ENCODE peak calls at places on chromosome 16, in six cellular contexts. D is H9, X is mesenchymal stem cell, L is IMR-90, O is H1, V is neuronal stem cell. H is an unnamed sample.

GRCh38 chr16:1337486-1337885 is 4.0 kb downstream of the BAIAP3 start:
- DNase-seq in D (no peak), X (no peak), L (no peak), O (no peak), V (no peak), H (no peak)

GRCh38 chr16:9260665-9261064 is 169.2 kb downstream of the HAPSTR1 start:
- DNase-seq in D (no peak), X (no peak), L (no peak), O (no peak), V (no peak), H (peak; percentile 5)

GRCh38 chr16:53743149-53743566 is 39.2 kb downstream of the FTO start:
- DNase-seq in D (peak; percentile 45), X (peak; percentile 30), L (peak; percentile 18), O (no peak), V (no peak), H (peak; percentile 13)

GRCh38 chr16:55189179-55189578 is 134.8 kb upstream of the IRX6 start:
- DNase-seq in D (no peak), X (no peak), L (no peak), O (no peak), V (no peak), H (no peak)

GRCh38 chr16:24291932-24292331 is 35.8 kb downstream of the CACNG3 start:
- DNase-seq in D (no peak), X (no peak), L (no peak), O (no peak), V (no peak), H (no peak)

GRCh38 chr16:27232061-27232841 is 28.9 kb downstream of the KDM8 start:
- DNase-seq in D (no peak), X (no peak), L (no peak), O (no peak), V (no peak), H (no peak)

GRCh38 chr16:10744370-10745030 is 858 bp downstream of the NUBP1 start:
- DNase-seq in D (no peak), X (peak; percentile 79), L (peak; percentile 49), O (no peak), V (no peak), H (no peak)

GRCh38 chr16:86337138-86337537 is 173.2 kb upstream of the FOXF1 start:
- DNase-seq in D (peak; percentile 49), X (no peak), L (no peak), O (no peak), V (no peak), H (no peak)

GRCh38 chr16:84665843-84666242 is 17.5 kb downstream of the KLHL36 start:
- DNase-seq in D (no peak), X (no peak), L (no peak), O (no peak), V (no peak), H (no peak)

GRCh38 chr16:57649846-57650245 is 18.3 kb upstream of the ADGRG3 start:
- DNase-seq in D (no peak), X (no peak), L (no peak), O (no peak), V (no peak), H (no peak)
- H3K14ac ChIP-seq in D (no peak overlapping the region), X (no peak overlapping the region), L (no peak overlapping the region), O (no peak overlapping the region), V (no peak overlapping the region), H (no peak overlapping the region)

DNA sequence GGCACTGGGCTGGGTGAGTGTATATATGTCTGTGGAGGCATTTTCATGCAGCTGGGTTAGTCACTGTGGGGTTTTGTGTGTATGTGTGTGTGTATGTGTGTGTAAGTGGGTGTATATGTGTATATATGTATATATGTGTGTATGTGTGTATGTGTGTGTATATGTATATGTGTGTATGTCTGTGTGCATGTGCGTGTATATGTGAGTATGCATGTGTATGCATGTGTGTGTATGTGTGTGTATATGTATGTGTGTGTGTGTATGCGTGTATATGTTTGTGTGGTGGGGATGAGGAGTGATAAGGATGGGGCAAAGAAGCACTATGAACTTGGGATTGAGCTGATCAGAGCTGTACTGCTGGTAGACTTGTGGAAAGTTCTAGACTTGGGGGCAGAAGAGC is 29.0 kb upstream of the PLLP start:
- DNase-seq in D (no peak), X (no peak), L (no peak), O (peak; percentile 7), V (no peak), H (no peak)
- H2AK5ac ChIP-seq in D (no peak overlapping the region), X (no peak overlapping the region), L (no peak overlapping the region), O (no peak overlapping the region), V (no peak overlapping the region), H (no peak overlapping the region)

DNA sequence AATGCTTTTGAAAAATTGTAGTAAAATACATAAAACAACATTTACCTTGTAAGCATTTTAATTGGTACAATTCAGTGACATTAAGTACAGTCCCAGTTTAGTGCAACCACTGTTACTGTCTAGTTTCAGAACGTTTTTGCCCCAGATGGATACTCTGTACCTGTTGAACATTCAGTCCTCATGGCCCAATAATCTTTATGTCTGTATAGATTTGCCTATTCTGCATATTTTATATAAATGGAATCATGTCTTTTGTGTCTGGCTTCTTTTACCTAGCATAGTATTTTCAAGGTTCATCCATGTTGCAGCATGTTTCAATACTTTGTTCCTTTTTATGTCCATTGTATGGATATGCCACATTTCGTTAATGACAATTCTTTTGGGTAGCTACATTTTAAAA is 37.2 kb downstream of the TENT4B start:
- DNase-seq in D (no peak), X (no peak), L (no peak), O (no peak), V (no peak), H (no peak)
- H3K14ac ChIP-seq in D (no peak overlapping the region), X (no peak overlapping the region), L (no peak overlapping the region), O (no peak overlapping the region), V (no peak overlapping the region), H (no peak overlapping the region)

GRCh38 chr16:87823146-87823929 is 46.0 kb downstream of the SLC7A5 start:
- DNase-seq in D (no peak), X (no peak), L (no peak), O (no peak), V (no peak), H (no peak)
- H2AK5ac ChIP-seq in D (no peak overlapping the region), X (no peak overlapping the region), L (no peak overlapping the region), O (peak overlapping the region; percentile 7), V (peak overlapping the region; percentile 95), H (no peak overlapping the region)

GRCh38 chr16:17602678-17603077 is 131.9 kb upstream of the XYLT1 start:
- DNase-seq in D (no peak), X (no peak), L (no peak), O (no peak), V (no peak), H (no peak)
- H3K14ac ChIP-seq in D (no peak overlapping the region), X (no peak overlapping the region), L (no peak overlapping the region), O (no peak overlapping the region), V (no peak overlapping the region), H (no peak overlapping the region)

GRCh38 chr16:66359012-66359411 is 7.5 kb upstream of the CDH5 start:
- DNase-seq in D (no peak), X (peak; percentile 18), L (peak; percentile 19), O (no peak), V (no peak), H (no peak)

GRCh38 chr16:66359811-66360608 is 6.5 kb upstream of the CDH5 start:
- DNase-seq in D (no peak), X (no peak), L (no peak), O (no peak), V (no peak), H (no peak)

GRCh38 chr16:66355526-66355925 is 11.0 kb upstream of the CDH5 start:
- DNase-seq in D (no peak), X (no peak), L (no peak), O (no peak), V (no peak), H (peak; percentile 88)

GRCh38 chr16:66358231-66358630 is 8.3 kb upstream of the CDH5 start:
- DNase-seq in D (no peak), X (no peak), L (no peak), O (no peak), V (no peak), H (no peak)

DNA sequence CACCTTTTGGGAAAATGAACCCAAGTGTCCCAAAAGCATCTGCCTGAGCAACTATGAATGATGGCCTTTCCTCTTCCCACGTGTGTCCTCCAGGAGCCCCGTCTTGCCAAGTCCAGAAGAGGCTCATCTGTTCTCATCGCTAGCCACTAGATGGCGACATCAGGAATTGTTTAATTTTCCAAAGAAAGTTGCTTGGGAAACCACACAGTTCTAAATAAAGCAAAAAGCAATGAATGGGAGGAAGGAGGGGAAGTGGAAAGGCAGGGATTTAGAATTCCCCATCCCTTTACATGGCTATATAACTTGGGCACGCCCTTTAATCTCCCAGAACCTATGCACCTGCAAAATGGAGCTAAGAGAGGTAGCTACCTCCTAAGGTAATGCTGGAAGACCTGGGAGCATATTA is 9.0 kb upstream of the CDH5 start:
- DNase-seq in D (peak; percentile 62), X (peak; percentile 84), L (peak; percentile 83), O (no peak), V (peak; percentile 57), H (peak; percentile 85)
- H2AK5ac ChIP-seq in D (no peak overlapping the region), X (no peak overlapping the region), L (no peak overlapping the region), O (no peak overlapping the region), V (no peak overlapping the region), H (no peak overlapping the region)

GRCh38 chr16:80327740-80328139 is 213.1 kb upstream of the DYNLRB2 start:
- DNase-seq in D (no peak), X (no peak), L (no peak), O (no peak), V (no peak), H (no peak)
- H3K14ac ChIP-seq in D (no peak overlapping the region), X (no peak overlapping the region), L (no peak overlapping the region), O (no peak overlapping the region), V (no peak overlapping the region), H (no peak overlapping the region)

H was measured in trophoblast cell.